ENCODE peak calls at places on chromosomes 12 and 14, in six cellular contexts. U is HCT116, H is HepG2, D is upper lobe of left lung, S is GM12878, Z is K562. W is an unnamed sample.

GRCh38 chr12:100239589-100239988 is 27.3 kb downstream of the DEPDC4 start:
- ATAC-seq in U (no peak), H (no peak), D (no peak), S (no peak), Z (no peak), W (no peak)

GRCh38 chr12:46472144-46472705 is 99.7 kb upstream of the SLC38A2 start:
- ATAC-seq in U (no peak), H (no peak), D (no peak), S (no peak), Z (no peak), W (no peak)

GRCh38 chr14:99454246-99454645 is 26.4 kb downstream of the SETD3 start:
- ATAC-seq in U (no peak), H (no peak), D (no peak), S (no peak), Z (no peak), W (no peak)

GRCh38 chr12:92076106-92076505 is 69.5 kb downstream of the BTG1 start:
- ATAC-seq in U (no peak), H (no peak), D (no peak), S (no peak), Z (no peak), W (no peak)

GRCh38 chr14:22533057-22533704 is 55.8 kb downstream of the DAD1 start:
- ATAC-seq in U (no peak), H (no peak), D (no peak), S (peak), Z (no peak), W (no peak)

GRCh38 chr14:57493467-57494181 is at the start of gene CCDC198:
- ATAC-seq in U (no peak), H (peak), D (no peak), S (peak), Z (no peak), W (no peak)

GRCh38 chr14:105487449-105487985 is 831 bp downstream of the CRIP1 start:
- ATAC-seq in U (no peak), H (no peak), D (peak), S (peak), Z (no peak), W (no peak)

GRCh38 chr14:24414732-24415420 is 14.6 kb downstream of the CBLN3 start:
- ATAC-seq in U (no peak), H (no peak), D (no peak), S (no peak), Z (no peak), W (no peak)

GRCh38 chr12:509494-509893 is 49.8 kb downstream of the B4GALNT3 start:
- ATAC-seq in U (no peak), H (no peak), D (peak), S (no peak), Z (no peak), W (no peak)

GRCh38 chr14:88967299-88967698 is 142.8 kb downstream of the TTC8 start:
- ATAC-seq in U (no peak), H (no peak), D (no peak), S (no peak), Z (no peak), W (no peak)

GRCh38 chr14:63453443-63453936 is 89.7 kb downstream of the PPP2R5E start:
- ATAC-seq in U (no peak), H (no peak), D (peak), S (no peak), Z (peak), W (peak)

GRCh38 chr14:22536853-22537338 is 52.1 kb downstream of the DAD1 start:
- ATAC-seq in U (peak), H (no peak), D (peak), S (peak), Z (peak), W (peak)

GRCh38 chr14:60212503-60213371 is 36.3 kb upstream of the PPM1A start:
- ATAC-seq in U (no peak), H (no peak), D (no peak), S (peak), Z (no peak), W (no peak)

GRCh38 chr14:52259452-52259851 is 8.0 kb upstream of the PTGDR start:
- ATAC-seq in U (no peak), H (no peak), D (no peak), S (no peak), Z (no peak), W (no peak)

GRCh38 chr12:90211017-90211416 is 502.4 kb upstream of the ATP2B1 start:
- ATAC-seq in U (no peak), H (no peak), D (no peak), S (no peak), Z (no peak), W (no peak)

GRCh38 chr12:12562016-12562483 is 613 bp downstream of the DUSP16 start:
- ATAC-seq in U (peak), H (peak), D (peak), S (no peak), Z (peak), W (no peak)

GRCh38 chr14:102145395-102145794 is 5.7 kb downstream of the WDR20 start:
- ATAC-seq in U (no peak), H (no peak), D (no peak), S (no peak), Z (no peak), W (no peak)

GRCh38 chr14:81264011-81264410 is 43.3 kb upstream of the GTF2A1 start:
- ATAC-seq in U (no peak), H (no peak), D (no peak), S (no peak), Z (no peak), W (no peak)

GRCh38 chr12:49806877-49807276 is 21.3 kb downstream of the NCKAP5L start:
- ATAC-seq in U (no peak), H (no peak), D (no peak), S (no peak), Z (no peak), W (no peak)

GRCh38 chr12:132657004-132657727 is 30.0 kb downstream of the POLE start:
- ATAC-seq in U (no peak), H (no peak), D (no peak), S (no peak), Z (no peak), W (no peak)

GRCh38 chr12:55365086-55365485 is 2.3 kb downstream of the OR6C75 start:
- ATAC-seq in U (no peak), H (no peak), D (no peak), S (no peak), Z (no peak), W (no peak)

GRCh38 chr12:50315803-50316202 is 32.5 kb upstream of the LIMA1 start:
- ATAC-seq in U (no peak), H (no peak), D (no peak), S (no peak), Z (no peak), W (no peak)

GRCh38 chr12:50960130-50960529 is 7.8 kb downstream of the HIGD1C start:
- ATAC-seq in U (no peak), H (no peak), D (no peak), S (no peak), Z (no peak), W (no peak)

GRCh38 chr12:70876952-70877351 is 43.6 kb downstream of the PTPRR start:
- ATAC-seq in U (no peak), H (no peak), D (peak), S (no peak), Z (no peak), W (no peak)

GRCh38 chr14:100825691-100826331 is at the start of gene MEG3:
- ATAC-seq in U (no peak), H (no peak), D (peak), S (no peak), Z (no peak), W (peak)

GRCh38 chr12:57964421-57964820 is 23.1 kb downstream of the ATP23 start:
- ATAC-seq in U (no peak), H (no peak), D (no peak), S (no peak), Z (no peak), W (no peak)

GRCh38 chr12:20696181-20696580 is 1.0 kb downstream of the SLCO1C1 start:
- ATAC-seq in U (no peak), H (peak), D (no peak), S (no peak), Z (no peak), W (no peak)

GRCh38 chr12:26808766-26809460 is 24.1 kb downstream of the ITPR2 start:
- ATAC-seq in U (no peak), H (no peak), D (no peak), S (peak), Z (no peak), W (no peak)

GRCh38 chr12:118840399-118840798 is 140.9 kb upstream of the SRRM4 start:
- ATAC-seq in U (peak), H (peak), D (no peak), S (peak), Z (peak), W (no peak)

GRCh38 chr14:73712071-73712506 is 2.1 kb downstream of the PNMA1 start:
- ATAC-seq in U (no peak), H (no peak), D (no peak), S (no peak), Z (no peak), W (no peak)

GRCh38 chr14:100677925-100678765 is 48.5 kb upstream of the DLK1 start:
- ATAC-seq in U (no peak), H (peak), D (peak), S (no peak), Z (peak), W (peak)

GRCh38 chr14:96268426-96269358 is 12.7 kb downstream of the BDKRB1 start:
- ATAC-seq in U (no peak), H (peak), D (peak), S (no peak), Z (no peak), W (peak)

GRCh38 chr12:111685322-111685810 is 390 bp downstream of the BRAP start:
- ATAC-seq in U (peak), H (peak), D (peak), S (peak), Z (peak), W (no peak)

GRCh38 chr12:123436017-123436964 is at the start of gene RILPL2:
- ATAC-seq in U (peak), H (peak), D (peak), S (peak), Z (peak), W (peak)
- TF ChIP-seq POLR2A in U (no peak), H (peak), D (no peak), S (peak), Z (peak), W (peak)

GRCh38 chr12:42756841-42757661 is 167.5 kb upstream of the PRICKLE1 start:
- ATAC-seq in U (peak), H (no peak), D (no peak), S (peak), Z (no peak), W (no peak)
- TF ChIP-seq CTCF in U (no peak), H (no peak), D (no peak), S (no peak), Z (no peak), W (no peak)

GRCh38 chr14:103558071-103558882 is 4.2 kb downstream of the BAG5 start:
- ATAC-seq in U (no peak), H (no peak), D (peak), S (no peak), Z (no peak), W (peak)

GRCh38 chr14:103562385-103563088 is at the start of the genes BAG5 and COA8:
- ATAC-seq in U (peak), H (peak), D (peak), S (peak), Z (peak), W (peak)

GRCh38 chr14:103563089-103563620 is 395 bp downstream of the COA8 start:
- ATAC-seq in U (peak), H (peak), D (peak), S (peak), Z (peak), W (peak)

GRCh38 chr14:103562135-103562384 is 397 bp downstream of the BAG5 start:
- ATAC-seq in U (peak), H (peak), D (no peak), S (no peak), Z (peak), W (no peak)

GRCh38 chr14:103561381-103562134 is 899 bp downstream of the BAG5 start:
- ATAC-seq in U (peak), H (peak), D (peak), S (peak), Z (peak), W (peak)
- TF ChIP-seq POLR2AphosphoS5 in U (no peak), H (no peak), D (no peak), S (no peak), Z (no peak), W (no peak)

GRCh38 chr12:56629459-56630179 is 507 bp downstream of the BAZ2A start:
- ATAC-seq in U (peak), H (peak), D (peak), S (peak), Z (peak), W (peak)
- TF ChIP-seq POLR2A in U (no peak), H (no peak), D (no peak), S (no peak), Z (no peak), W (no peak)

GRCh38 chr14:33776871-33777270 is 174.0 kb downstream of the EGLN3 start:
- ATAC-seq in U (no peak), H (no peak), D (no peak), S (no peak), Z (no peak), W (no peak)

GRCh38 chr14:33774161-33774560 is 176.7 kb downstream of the EGLN3 start:
- ATAC-seq in U (no peak), H (no peak), D (no peak), S (no peak), Z (no peak), W (no peak)

GRCh38 chr14:33777651-33778050 is 173.2 kb downstream of the EGLN3 start:
- ATAC-seq in U (no peak), H (no peak), D (no peak), S (no peak), Z (no peak), W (no peak)

GRCh38 chr14:33773205-33774030 is 177.5 kb downstream of the EGLN3 start:
- ATAC-seq in U (no peak), H (no peak), D (no peak), S (no peak), Z (no peak), W (no peak)

GRCh38 chr14:33774866-33775519 is 175.9 kb downstream of the EGLN3 start:
- ATAC-seq in U (no peak), H (no peak), D (no peak), S (no peak), Z (no peak), W (no peak)
- TF ChIP-seq CTCF in U (no peak), H (no peak), D (no peak), S (no peak), Z (no peak), W (no peak)

DNA sequence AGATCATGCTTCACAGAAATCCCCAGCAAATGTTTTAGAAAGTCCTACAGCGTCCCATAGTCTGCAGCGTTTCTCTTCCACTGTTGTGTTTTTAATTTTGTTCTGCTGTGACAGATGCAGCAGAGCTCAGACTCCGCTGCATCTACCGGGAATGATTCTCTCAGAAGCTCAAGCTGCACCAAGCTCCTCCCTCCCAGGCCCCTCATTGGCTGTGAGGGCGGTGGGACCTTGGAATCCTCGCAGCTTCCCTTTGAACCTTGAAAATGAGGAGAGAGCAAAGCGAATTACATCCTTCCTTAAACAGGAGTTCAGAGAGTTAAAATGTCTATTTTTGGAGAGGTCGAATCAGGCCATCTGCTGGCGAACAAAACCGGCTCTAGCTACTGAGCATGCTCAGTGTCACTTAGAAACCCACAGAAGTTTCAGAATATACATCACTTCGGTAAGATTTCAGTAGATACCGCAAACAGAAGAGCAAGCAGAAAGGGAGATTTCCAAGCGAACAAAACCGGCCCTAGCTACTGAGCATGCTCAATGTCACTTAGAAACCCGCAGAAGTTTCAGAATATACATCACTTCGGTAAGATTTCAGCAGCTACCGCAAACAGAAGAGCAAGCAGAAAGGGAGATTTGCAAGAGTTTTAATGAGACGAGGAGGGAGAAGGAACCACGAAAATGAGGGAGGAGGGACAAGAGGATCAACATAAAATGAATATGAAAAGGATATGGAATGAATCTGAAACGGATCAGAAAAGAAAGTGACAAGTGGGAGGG is at the start of gene ABCD2:
- ATAC-seq in U (peak), H (peak), D (peak), S (peak), Z (peak), W (peak)
- TF ChIP-seq POLR2AphosphoS5 in U (no peak), H (no peak), D (no peak), S (peak), Z (no peak), W (peak)

DNA sequence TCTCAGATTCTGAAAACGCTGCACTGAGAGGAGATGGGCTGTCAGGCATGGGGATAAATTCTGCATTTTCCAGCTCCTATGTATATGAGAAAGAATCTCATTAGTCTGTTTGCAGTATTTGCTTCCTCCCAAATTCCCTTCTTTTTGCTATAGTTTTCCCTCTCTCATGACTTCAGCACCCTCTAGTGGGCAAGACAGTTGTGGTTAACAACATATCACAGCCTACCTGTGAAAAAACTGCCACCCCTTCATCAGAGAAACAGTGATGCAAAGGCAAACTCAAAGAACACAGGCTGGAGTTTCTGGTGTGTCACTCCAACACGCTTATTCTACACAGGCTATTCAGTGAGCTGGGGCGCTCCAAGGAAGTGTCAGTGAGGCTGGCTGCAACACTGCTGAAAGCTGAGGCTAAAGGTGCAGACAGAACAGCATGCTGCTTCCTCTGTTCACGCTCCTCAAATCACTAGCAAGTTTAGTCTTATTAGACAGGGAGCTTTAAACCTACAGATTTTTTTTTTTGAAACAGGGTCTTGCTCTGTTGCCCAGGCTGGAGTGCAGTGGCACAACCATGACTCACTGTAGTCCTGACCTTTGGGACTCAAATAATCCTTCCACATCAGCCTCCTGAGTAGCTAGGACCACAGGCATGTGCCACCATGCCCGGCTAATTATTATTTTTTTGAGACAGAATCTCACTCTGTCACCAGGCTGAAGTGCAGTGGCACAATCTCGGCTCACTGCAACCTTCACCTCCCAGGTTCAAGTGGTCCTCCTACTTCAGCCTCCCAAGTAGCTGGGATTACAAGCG is 19.3 kb downstream of the ZC2HC1C start:
- ATAC-seq in U (peak), H (peak), D (peak), S (peak), Z (peak), W (peak)
- TF ChIP-seq POLR2A in U (no peak), H (no peak), D (no peak), S (no peak), Z (no peak), W (no peak)